ENCODE peak calls at places on chromosomes 13 and 19, in six cellular contexts. T is IMR-90, W is GM23248, Z is stomach, X is right atrium auricular region, R is tibial artery. F is an unnamed sample. For H3K36me3 and H3K27me3, the result is how much of the 10 kb centered on the place peaks cover.

GRCh38 chr19:19064811-19065745 is 1.3 kb downstream of the SLC25A42 start:
- DNase-seq in T (no peak), Z (no peak), R (no peak), W (peak), X (no peak), F (peak)

GRCh38 chr19:55209430-55210119 is at the start of gene PTPRH:
- DNase-seq in T (no peak), W (no peak), R (no peak), Z (peak), X (no peak), F (no peak)

GRCh38 chr19:34994286-34994642 is 5.9 kb upstream of the GRAMD1A start:
- DNase-seq in X (no peak), R (no peak), T (no peak), Z (no peak), W (no peak), F (no peak)

GRCh38 chr13:69935043-69935442 is 172.6 kb upstream of the ATXN8OS start:
- DNase-seq in W (no peak), X (no peak), T (no peak), Z (no peak), R (no peak), F (peak)

GRCh38 chr19:30696514-30696913 is 324.3 kb downstream of the ZNF536 start:
- DNase-seq in Z (no peak), X (no peak), R (peak), W (no peak), T (peak), F (no peak)

GRCh38 chr13:49418206-49418605 is 25.7 kb downstream of the CAB39L start:
- DNase-seq in Z (no peak), X (no peak), T (no peak), R (no peak), W (no peak), F (no peak)

GRCh38 chr19:37941820-37942515 is 35.0 kb downstream of the SIPA1L3 start:
- DNase-seq in Z (no peak), T (no peak), X (no peak), R (no peak), W (no peak), F (no peak)

GRCh38 chr13:91362908-91363307 is 15.4 kb downstream of the MIR17HG start:
- DNase-seq in W (no peak), R (no peak), Z (no peak), X (no peak), T (no peak), F (no peak)

GRCh38 chr13:114026128-114026880 is 52.4 kb upstream of the C13orf46 start:
- DNase-seq in Z (no peak), R (peak), T (no peak), X (no peak), W (no peak), F (no peak)

GRCh38 chr13:112629161-112629560 is 41.2 kb upstream of the TUBGCP3 start:
- DNase-seq in X (no peak), Z (no peak), R (peak), T (no peak), W (no peak), F (no peak)

GRCh38 chr13:19154843-19155242 is 26.8 kb downstream of the TUBA3C start:
- DNase-seq in Z (peak), X (no peak), R (no peak), T (no peak), W (no peak), F (no peak)

GRCh38 chr13:29721766-29722165 is 126.3 kb upstream of the SLC7A1 start:
- DNase-seq in T (no peak), Z (no peak), R (no peak), W (no peak), X (no peak), F (no peak)

GRCh38 chr19:47296036-47296435 is 13.6 kb upstream of the C5AR1 start:
- DNase-seq in R (no peak), W (peak), X (peak), Z (peak), T (peak), F (peak)

GRCh38 chr19:45526143-45526542 is 18.9 kb downstream of the VASP start:
- DNase-seq in Z (peak), R (peak), W (peak), X (peak), T (peak), F (peak)

GRCh38 chr19:42185281-42185680 is 32.2 kb downstream of the DEDD2 start:
- DNase-seq in T (peak), X (no peak), R (no peak), Z (no peak), W (peak), F (peak)

GRCh38 chr13:66264976-66265375 is 965.2 kb downstream of the PCDH9 start:
- DNase-seq in T (peak), R (no peak), Z (no peak), X (no peak), W (no peak), F (no peak)

GRCh38 chr13:105737688-105738087 is 797.8 kb downstream of the EFNB2 start:
- DNase-seq in T (no peak), W (no peak), X (no peak), R (no peak), Z (no peak), F (no peak)

GRCh38 chr13:51303882-51304281 is 35.6 kb upstream of the SERPINE3 start:
- DNase-seq in X (no peak), Z (no peak), T (no peak), R (no peak), W (no peak), F (no peak)

GRCh38 chr19:17488593-17489391 is 18.5 kb downstream of the SLC27A1 start:
- DNase-seq in R (peak), Z (peak), T (no peak), X (no peak), W (peak), F (peak)

GRCh38 chr19:33040994-33041827 is 23.5 kb downstream of the RHPN2 start:
- DNase-seq in X (no peak), R (no peak), Z (peak), T (no peak), W (peak), F (peak)

GRCh38 chr13:110246530-110246929 is 60.4 kb downstream of the COL4A1 start:
- DNase-seq in Z (no peak), R (no peak), X (no peak), T (no peak), W (no peak), F (no peak)

GRCh38 chr13:21637296-21637695 is 33.3 kb upstream of the MICU2 start:
- DNase-seq in X (no peak), T (peak), R (no peak), W (peak), Z (peak), F (peak)

GRCh38 chr13:32136716-32137115 is 105.1 kb downstream of the FRY start:
- DNase-seq in W (no peak), X (no peak), R (no peak), Z (no peak), T (no peak), F (no peak)

GRCh38 chr19:4061683-4062575 is 4.8 kb downstream of the ZBTB7A start:
- DNase-seq in X (no peak), W (peak), R (no peak), Z (peak), T (no peak), F (no peak)

GRCh38 chr19:4064073-4064550 is 2.6 kb downstream of the ZBTB7A start:
- DNase-seq in R (no peak), T (peak), W (peak), X (no peak), Z (no peak), F (no peak)

GRCh38 chr19:4063369-4064072 is 3.2 kb downstream of the ZBTB7A start:
- DNase-seq in R (no peak), T (no peak), X (no peak), Z (no peak), W (peak), F (no peak)

GRCh38 chr19:4061178-4061682 is 5.5 kb downstream of the ZBTB7A start:
- DNase-seq in R (peak), X (peak), W (peak), Z (peak), T (no peak), F (peak)

GRCh38 chr19:4062576-4063368 is 3.9 kb downstream of the ZBTB7A start:
- DNase-seq in X (no peak), T (no peak), R (no peak), W (peak), Z (no peak), F (no peak)
- H3K4me3 ChIP-seq in X (no peak), T (no peak), R (peak), W (peak), Z (peak), F (no peak)

GRCh38 chr19:2193807-2194206 is 30.1 kb downstream of the DOT1L start:
- DNase-seq in Z (no peak), X (no peak), T (no peak), W (no peak), R (no peak), F (no peak)

GRCh38 chr19:2192862-2193261 is 29.1 kb downstream of the DOT1L start:
- DNase-seq in R (no peak), Z (no peak), X (no peak), T (no peak), W (no peak), F (no peak)

GRCh38 chr19:2195914-2196313 is 32.2 kb downstream of the DOT1L start:
- DNase-seq in X (no peak), T (no peak), R (no peak), Z (no peak), W (no peak), F (no peak)

GRCh38 chr19:2195361-2195760 is 31.6 kb downstream of the DOT1L start:
- DNase-seq in X (no peak), T (no peak), Z (no peak), W (no peak), R (no peak), F (no peak)

GRCh38 chr19:2194513-2195078 is 30.9 kb downstream of the DOT1L start:
- DNase-seq in X (no peak), T (no peak), Z (no peak), W (no peak), R (no peak), F (no peak)
- H3K36me3 ChIP-seq in X (half or more), T (half or more), Z (half or more), W (under half), R (under half), F (under half)

GRCh38 chr19:10294368-10294697 is 4.6 kb downstream of the ICAM5 start:
- DNase-seq in T (no peak), Z (no peak), R (no peak), X (no peak), W (no peak), F (no peak)

GRCh38 chr19:10295847-10296591 is 6.3 kb downstream of the ICAM5 start:
- DNase-seq in Z (no peak), W (peak), X (no peak), T (no peak), R (no peak), F (no peak)

GRCh38 chr19:10292789-10293636 is 3.3 kb downstream of the ICAM5 start:
- DNase-seq in W (peak), X (no peak), T (no peak), Z (no peak), R (no peak), F (no peak)

GRCh38 chr19:10293637-10294367 is 4.0 kb downstream of the ICAM5 start:
- DNase-seq in W (no peak), T (no peak), X (no peak), Z (no peak), R (no peak), F (no peak)

GRCh38 chr19:10295305-10295846 is 5.6 kb downstream of the ICAM5 start:
- DNase-seq in T (no peak), X (no peak), W (peak), R (no peak), Z (peak), F (no peak)
- H3K27me3 ChIP-seq in T (under half), X (under half), W (under half), R (under half), Z (half or more), F (half or more)

DNA sequence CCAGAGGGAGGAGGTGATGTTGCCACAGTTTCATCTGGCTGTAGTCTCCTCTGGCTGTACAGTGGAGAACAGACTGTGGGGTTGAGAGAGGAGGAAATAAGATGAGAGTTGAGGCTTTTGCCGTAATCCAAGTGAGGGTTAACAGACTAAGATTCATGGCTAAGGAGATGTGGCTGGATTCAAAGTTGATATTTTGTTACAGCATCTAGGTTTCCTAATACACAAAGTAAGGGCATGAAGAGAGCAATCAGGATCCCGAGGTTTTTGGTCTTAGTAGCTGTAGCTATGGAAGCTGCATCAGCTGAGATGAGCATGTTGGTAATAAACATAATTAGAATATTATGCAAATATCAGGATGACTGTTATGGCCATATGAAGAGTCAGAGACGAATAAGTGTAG is 1.4 kb downstream of the ZNF776 start:
- DNase-seq in R (no peak), W (no peak), X (no peak), Z (no peak), T (no peak), F (no peak)
- H3K4me3 ChIP-seq in R (no peak), W (peak), X (peak), Z (peak), T (peak), F (no peak)

DNA sequence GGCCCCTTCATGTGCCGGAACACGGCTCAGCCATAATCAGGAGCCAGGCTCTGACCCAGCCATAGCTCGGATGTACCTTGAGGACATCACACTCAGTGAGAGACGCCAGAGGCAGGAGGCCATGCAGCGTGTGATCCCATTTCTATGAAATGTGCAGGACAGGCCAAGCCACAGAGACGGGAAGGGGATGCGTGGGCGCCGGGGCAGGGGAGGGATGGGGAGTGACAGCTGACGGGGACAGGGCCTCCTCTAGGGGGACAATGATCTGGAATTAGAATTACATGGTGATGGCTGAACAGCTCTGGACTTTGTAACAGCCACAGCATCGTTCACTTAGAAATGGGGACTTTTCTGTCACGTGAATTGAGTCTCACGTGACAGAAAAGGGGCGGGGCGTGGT is 34.9 kb downstream of the SBNO2 start:
- DNase-seq in R (no peak), Z (no peak), T (no peak), W (no peak), X (no peak), F (no peak)
- H3K36me3 ChIP-seq in R (under half), Z (half or more), T (under half), W (under half), X (under half), F (under half)

F was measured in MG63.